ENCODE peak calls at places on chromosomes 6 and 20, in seven cellular contexts. A is type B pancreatic cell, N is glutamatergic neuron, Q is kidney, E is GM06990, C is BJ, S is tibial artery. D is an unnamed sample.

GRCh38 chr6:24844903-24845302 is 46.2 kb upstream of the ARMH2 start:
- DNase-seq in Q (no peak), N (no peak), A (no peak), C (no peak), E (no peak), S (no peak), D (no peak)

GRCh38 chr20:2364014-2364413 is 16.7 kb upstream of the TGM6 start:
- DNase-seq in S (no peak), N (no peak), A (no peak), E (no peak), Q (no peak), C (no peak), D (peak)

GRCh38 chr6:139846538-139847321 is 472.3 kb upstream of the CITED2 start:
- DNase-seq in Q (no peak), C (no peak), S (no peak), E (no peak), A (no peak), N (no peak), D (no peak)

GRCh38 chr6:18424201-18424600 is 37.1 kb downstream of the RNF144B start:
- DNase-seq in E (no peak), S (no peak), Q (no peak), A (no peak), N (no peak), C (no peak), D (no peak)

GRCh38 chr6:166556871-166557322 is 29.6 kb downstream of the RAMACL start:
- DNase-seq in E (no peak), C (no peak), S (peak), N (no peak), A (no peak), Q (peak), D (peak)

GRCh38 chr20:11267131-11267761 is 593.4 kb upstream of the JAG1 start:
- DNase-seq in E (peak), S (peak), Q (peak), N (no peak), C (peak), A (no peak), D (peak)

GRCh38 chr6:54093306-54093705 is 17.9 kb upstream of the MLIP start:
- DNase-seq in C (no peak), N (no peak), E (no peak), Q (no peak), A (no peak), S (no peak), D (no peak)

GRCh38 chr6:138278326-138278725 is 60.0 kb upstream of the PBOV1 start:
- DNase-seq in A (no peak), E (no peak), Q (no peak), C (no peak), S (no peak), N (no peak), D (peak)

GRCh38 chr20:50193169-50193850 is 2.7 kb downstream of the CEBPB start:
- DNase-seq in E (no peak), C (no peak), A (no peak), S (peak), Q (no peak), N (no peak), D (peak)

GRCh38 chr20:58682656-58683055 is 9.9 kb upstream of the NPEPL1 start:
- DNase-seq in A (no peak), Q (no peak), C (no peak), N (no peak), S (no peak), E (no peak), D (no peak)

GRCh38 chr6:79450984-79451383 is 86.2 kb downstream of the LCA5 start:
- DNase-seq in S (no peak), Q (peak), C (no peak), N (no peak), E (no peak), A (no peak), D (no peak)

GRCh38 chr20:51510169-51510568 is 32.4 kb downstream of the NFATC2 start:
- DNase-seq in E (no peak), N (no peak), A (no peak), Q (no peak), C (no peak), S (no peak), D (no peak)

GRCh38 chr6:166032366-166033171 is 135.1 kb downstream of the TBXT start:
- DNase-seq in A (no peak), E (no peak), C (peak), N (no peak), S (no peak), Q (no peak), D (peak)

GRCh38 chr6:110517034-110517433 is 40.6 kb upstream of the SLC22A16 start:
- DNase-seq in Q (no peak), S (no peak), A (no peak), C (no peak), E (no peak), N (no peak), D (no peak)

GRCh38 chr20:49913399-49914047 is 1.8 kb downstream of the SPATA2 start:
- DNase-seq in S (peak), C (no peak), N (no peak), Q (no peak), E (no peak), A (no peak), D (no peak)

GRCh38 chr6:168292911-168293310 is 26.7 kb downstream of the DACT2 start:
- DNase-seq in C (no peak), Q (no peak), N (no peak), E (no peak), S (peak), A (no peak), D (no peak)

GRCh38 chr6:168290095-168290494 is 29.5 kb downstream of the DACT2 start:
- DNase-seq in C (no peak), A (no peak), E (no peak), Q (no peak), N (no peak), S (no peak), D (no peak)

GRCh38 chr6:168289571-168289962 is 30.0 kb downstream of the DACT2 start:
- DNase-seq in S (no peak), E (no peak), Q (no peak), N (no peak), A (no peak), C (no peak), D (no peak)

GRCh38 chr6:168293641-168294530 is 25.7 kb downstream of the DACT2 start:
- DNase-seq in A (no peak), N (no peak), S (peak), Q (no peak), E (no peak), C (no peak), D (no peak)

GRCh38 chr6:168291450-168291849 is 28.1 kb downstream of the DACT2 start:
- DNase-seq in Q (no peak), S (no peak), N (no peak), E (no peak), A (no peak), C (no peak), D (no peak)
- TF ChIP-seq CTCF in Q (no peak), S (no peak), N (no peak), E (no peak), A (no peak), C (no peak), D (no peak)

DNA sequence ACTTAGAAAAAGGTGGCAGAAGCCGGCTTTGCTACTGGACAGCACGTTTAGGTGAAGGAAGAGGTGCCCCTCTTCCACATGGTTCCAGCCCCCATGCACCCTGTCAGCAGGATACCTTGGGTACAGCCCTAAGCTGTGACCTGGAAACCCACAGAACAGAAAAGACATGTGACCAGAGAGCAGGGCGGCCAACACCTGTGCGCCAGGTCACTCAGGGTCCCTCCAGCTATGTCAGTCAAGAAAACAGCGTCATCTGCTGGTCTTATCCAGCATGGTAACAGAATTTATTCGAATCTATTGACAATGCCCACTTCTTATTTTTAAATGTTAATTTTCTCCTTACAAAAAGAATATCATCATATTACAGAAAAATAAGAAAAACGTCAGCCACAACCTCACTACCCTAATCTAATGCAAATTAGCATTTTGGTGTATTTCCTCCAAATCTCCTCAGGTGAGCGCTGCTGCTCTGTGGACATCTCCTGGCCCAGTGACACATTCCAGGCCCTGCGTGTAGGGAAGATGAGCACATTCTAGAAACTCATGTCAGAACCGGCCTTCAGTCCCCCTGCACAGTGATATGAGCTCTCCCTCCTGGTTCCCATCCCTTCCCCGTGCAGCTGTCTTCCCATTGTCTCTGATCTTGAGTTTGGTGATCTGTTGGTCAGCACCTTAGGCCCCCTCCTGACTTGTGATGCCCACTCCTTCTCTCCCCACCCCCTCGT is 37.2 kb downstream of the GTF2H5 start:
- DNase-seq in A (no peak), S (no peak), E (no peak), N (no peak), Q (no peak), C (no peak), D (peak)
- TF ChIP-seq CTCF in A (peak), S (no peak), E (peak), N (peak), Q (peak), C (peak), D (peak)

DNA sequence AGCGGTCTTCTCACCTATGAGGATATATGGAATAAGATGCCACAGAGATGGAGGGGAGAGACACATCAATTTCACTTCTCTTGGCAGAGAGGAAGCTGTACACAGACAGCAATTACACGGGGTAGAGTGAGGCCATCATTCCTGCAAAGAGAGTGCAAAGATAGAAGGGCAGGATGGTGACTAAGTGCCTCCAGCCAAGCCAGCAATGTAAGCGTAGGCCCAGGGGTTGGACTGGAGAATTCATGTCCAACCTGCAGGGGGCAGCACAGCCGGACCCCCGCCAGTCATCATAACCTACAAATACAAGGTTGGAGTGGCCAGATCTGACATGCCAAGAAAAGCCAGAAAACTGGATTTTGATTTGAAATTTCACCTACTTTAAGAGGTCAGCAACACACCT is 56.3 kb downstream of the NRN1 start:
- DNase-seq in Q (no peak), A (no peak), E (peak), N (peak), C (no peak), S (no peak), D (no peak)
- TF ChIP-seq CTCF in Q (no peak), A (peak), E (peak), N (peak), C (peak), S (peak), D (no peak)

GRCh38 chr6:1145756-1146218 is 166.1 kb upstream of the FOXQ1 start:
- DNase-seq in A (no peak), N (no peak), C (no peak), S (no peak), E (no peak), Q (no peak), D (no peak)

GRCh38 chr6:1144842-1145755 is 166.8 kb upstream of the FOXQ1 start:
- DNase-seq in N (no peak), A (no peak), Q (no peak), S (no peak), E (no peak), C (peak), D (peak)

GRCh38 chr6:1143655-1144054 is 168.2 kb upstream of the FOXQ1 start:
- DNase-seq in Q (no peak), S (no peak), E (no peak), C (no peak), A (no peak), N (no peak), D (peak)

GRCh38 chr6:1146500-1146899 is 165.4 kb upstream of the FOXQ1 start:
- DNase-seq in N (no peak), A (no peak), Q (no peak), S (no peak), E (no peak), C (no peak), D (no peak)
- TF ChIP-seq CTCF in N (no peak), A (no peak), Q (no peak), S (no peak), E (no peak), C (no peak), D (no peak)

DNA sequence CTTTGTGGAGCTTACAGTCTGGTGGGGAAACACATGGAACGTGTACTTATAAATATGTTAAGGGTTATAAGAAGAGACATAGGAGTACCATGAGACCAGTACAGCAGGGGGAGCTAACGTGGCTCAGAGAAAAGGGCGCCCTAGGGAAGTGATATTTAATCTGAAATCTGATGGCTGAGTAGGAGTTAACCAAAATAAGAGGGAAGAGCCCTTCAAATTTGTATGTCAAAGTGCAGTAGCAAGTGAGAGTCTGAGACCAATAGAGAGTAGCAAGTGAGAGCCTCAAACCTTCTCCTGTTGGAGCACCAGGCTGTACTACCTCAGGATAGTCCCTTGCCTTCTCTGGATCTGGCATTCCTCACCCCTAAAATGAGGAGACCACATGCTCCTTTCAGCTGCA is 6.1 kb upstream of the PKIG start:
- DNase-seq in Q (no peak), N (no peak), A (no peak), C (no peak), S (no peak), E (no peak), D (peak)
- TF ChIP-seq CTCF in Q (peak), N (no peak), A (peak), C (peak), S (peak), E (peak), D (peak)

GRCh38 chr6:52576392-52577021 is 353 bp downstream of the TRAM2 start:
- DNase-seq in C (no peak), N (peak), S (peak), Q (peak), E (peak), A (no peak), D (peak)

GRCh38 chr6:52576054-52576391 is 837 bp downstream of the TRAM2 start:
- DNase-seq in C (no peak), S (no peak), A (no peak), Q (no peak), E (no peak), N (no peak), D (peak)

GRCh38 chr6:52575490-52575868 is 1.4 kb downstream of the TRAM2 start:
- DNase-seq in C (no peak), E (no peak), Q (no peak), S (no peak), N (no peak), A (no peak), D (no peak)

GRCh38 chr6:52577778-52578473 is 1.1 kb upstream of the TRAM2 start:
- DNase-seq in N (no peak), E (no peak), C (no peak), A (no peak), S (no peak), Q (no peak), D (no peak)

GRCh38 chr6:52577022-52577777 is at the start of gene TRAM2:
- DNase-seq in Q (peak), S (peak), A (peak), C (no peak), N (peak), E (peak), D (peak)
- TF ChIP-seq CTCF in Q (peak), S (peak), A (peak), C (peak), N (no peak), E (peak), D (peak)

GRCh38 chr20:46933150-46933549 is 38.5 kb downstream of the EYA2 start:
- DNase-seq in E (no peak), S (no peak), N (no peak), Q (no peak), C (no peak), A (no peak), D (no peak)

GRCh38 chr20:46935394-46936017 is 40.9 kb downstream of the EYA2 start:
- DNase-seq in S (no peak), A (no peak), C (no peak), E (no peak), N (no peak), Q (no peak), D (no peak)

GRCh38 chr20:46937140-46937523 is 42.5 kb downstream of the EYA2 start:
- DNase-seq in C (no peak), A (no peak), N (no peak), S (no peak), E (no peak), Q (no peak), D (no peak)

GRCh38 chr20:46936415-46937139 is 41.9 kb downstream of the EYA2 start:
- DNase-seq in N (no peak), Q (no peak), E (no peak), S (no peak), A (no peak), C (no peak), D (no peak)

DNA sequence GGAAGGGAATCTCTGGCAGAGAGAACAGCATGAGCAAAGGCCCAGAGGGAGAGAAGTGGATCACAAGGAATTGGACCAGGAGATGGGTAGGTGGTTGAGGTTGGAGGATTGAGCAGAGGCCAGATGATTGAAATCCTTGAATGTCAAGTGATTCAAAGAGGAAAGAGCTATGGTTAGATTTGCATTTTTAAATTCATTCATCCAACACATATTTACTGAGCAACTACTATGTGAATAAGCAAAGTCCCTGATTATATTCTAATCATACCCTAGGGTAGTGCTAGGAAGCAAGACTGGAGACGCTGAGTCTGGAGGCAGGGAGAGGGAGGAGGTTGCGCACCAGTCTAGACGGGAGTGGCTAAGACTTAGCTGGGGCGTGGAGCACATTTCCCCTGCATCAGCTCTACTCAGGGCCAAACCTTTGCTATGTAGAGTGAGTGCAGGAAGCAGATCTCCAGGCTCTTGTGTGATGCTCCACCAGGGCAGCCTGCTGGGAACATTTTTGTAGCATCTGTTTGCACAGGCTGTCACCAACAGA is 40.2 kb downstream of the EYA2 start:
- DNase-seq in N (no peak), C (no peak), A (no peak), E (no peak), S (no peak), Q (no peak), D (no peak)
- TF ChIP-seq CTCF in N (no peak), C (no peak), A (no peak), E (no peak), S (no peak), Q (no peak), D (no peak)

GRCh38 chr20:53376021-53376420 is 217.6 kb downstream of the ZNF217 start:
- DNase-seq in E (no peak), Q (no peak), C (no peak), A (no peak), S (no peak), N (no peak), D (no peak)

GRCh38 chr20:53384392-53384791 is 209.2 kb downstream of the ZNF217 start:
- DNase-seq in S (no peak), N (no peak), E (no peak), C (no peak), Q (no peak), A (no peak), D (no peak)

GRCh38 chr20:53382263-53382844 is 211.3 kb downstream of the ZNF217 start:
- DNase-seq in S (no peak), Q (no peak), N (no peak), E (no peak), C (no peak), A (no peak), D (no peak)

GRCh38 chr20:53386186-53386681 is 207.4 kb downstream of the ZNF217 start:
- DNase-seq in C (no peak), S (no peak), N (no peak), Q (no peak), E (no peak), A (no peak), D (no peak)

DNA sequence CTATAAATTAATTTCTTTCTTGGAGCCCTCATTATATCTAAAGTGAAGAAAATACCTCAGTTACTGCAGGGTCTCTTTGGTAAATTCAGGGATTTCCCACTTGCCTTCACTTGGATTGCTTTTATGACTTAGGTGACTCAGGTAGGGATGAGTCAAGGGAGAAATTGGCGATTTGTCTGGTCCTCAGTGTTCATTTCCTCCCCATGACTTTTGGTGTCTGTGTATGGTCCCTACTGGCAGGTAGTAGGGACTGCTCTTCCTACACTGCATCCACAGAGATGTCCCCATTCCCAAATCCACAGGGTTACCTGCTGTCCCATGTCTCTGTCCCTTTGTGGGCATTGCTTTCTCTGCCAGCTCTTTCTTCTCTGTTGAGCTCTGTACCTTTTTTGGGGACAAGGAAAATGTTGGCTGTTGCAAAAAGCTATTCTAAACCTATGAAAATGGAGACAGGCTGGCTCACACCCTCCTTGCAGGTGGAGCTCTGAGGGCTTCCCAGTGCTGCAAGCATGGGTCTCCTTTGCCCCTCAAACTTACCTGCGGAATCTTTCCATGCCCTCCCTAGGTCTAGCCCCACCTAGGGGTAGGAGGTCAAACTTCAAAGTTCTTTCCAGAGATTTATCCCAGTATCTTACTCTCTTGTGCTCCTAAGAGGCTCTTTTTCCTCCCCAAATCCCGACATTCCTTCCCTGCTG is 211.9 kb downstream of the ZNF217 start:
- DNase-seq in N (no peak), Q (no peak), E (no peak), S (no peak), C (no peak), A (no peak), D (no peak)
- TF ChIP-seq CTCF in N (peak), Q (no peak), E (peak), S (no peak), C (no peak), A (peak), D (no peak)

GRCh38 chr6:157904999-157905398 is 76.7 kb upstream of the SYNJ2 start:
- DNase-seq in E (no peak), N (no peak), S (no peak), C (no peak), A (no peak), Q (no peak), D (peak)
- TF ChIP-seq CTCF in E (no peak), N (no peak), S (no peak), C (no peak), A (no peak), Q (no peak), D (no peak)

D was measured in choroid plexus epithelial cell.